ENCODE peak calls at places on chromosomes 11 and 22, in five cellular contexts. One of them, this sample, is unnamed.

GRCh38 chr11:13955971-13956421 is 6.5 kb upstream of the SPON1 start:
- DNase-seq in stomach: peak; percentile 66
- DNase-seq in HCT116: peak; percentile 54
- DNase-seq in endodermal cell: peak; percentile 85
- DNase-seq in AG04450: peak; percentile 26
- DNase-seq in this sample: no peak

GRCh38 chr22:46897246-46897623 is 134.8 kb downstream of the TBC1D22A start:
- DNase-seq in endodermal cell: peak; percentile 42
- DNase-seq in HCT116: no peak
- DNase-seq in AG04450: no peak
- DNase-seq in stomach: peak; percentile 15
- DNase-seq in this sample: no peak

GRCh38 chr11:35484435-35484834 is 41.0 kb downstream of the PAMR1 start:
- DNase-seq in AG04450: no peak
- DNase-seq in stomach: no peak
- DNase-seq in endodermal cell: no peak
- DNase-seq in HCT116: no peak
- DNase-seq in this sample: no peak

GRCh38 chr11:8328848-8329330 is 65.2 kb upstream of the LMO1 start:
- DNase-seq in stomach: peak; percentile 81
- DNase-seq in endodermal cell: peak; percentile 98
- DNase-seq in AG04450: peak; percentile 10
- DNase-seq in HCT116: peak; percentile 89
- DNase-seq in this sample: peak; percentile 56

GRCh38 chr22:30187726-30188407 is 58.7 kb downstream of the LIF start:
- DNase-seq in stomach: no peak
- DNase-seq in HCT116: no peak
- DNase-seq in endodermal cell: no peak
- DNase-seq in AG04450: no peak
- DNase-seq in this sample: no peak

GRCh38 chr11:61586792-61587430 is 6.0 kb upstream of the SYT7 start:
- DNase-seq in stomach: no peak
- DNase-seq in endodermal cell: no peak
- DNase-seq in AG04450: no peak
- DNase-seq in HCT116: no peak
- DNase-seq in this sample: no peak

GRCh38 chr11:96275807-96276594 is 67.0 kb downstream of the MAML2 start:
- DNase-seq in HCT116: no peak
- DNase-seq in AG04450: no peak
- DNase-seq in stomach: no peak
- DNase-seq in endodermal cell: no peak
- DNase-seq in this sample: peak; percentile 56

GRCh38 chr11:118263694-118264567 is at the start of gene MPZL2:
- DNase-seq in endodermal cell: peak; percentile 82
- DNase-seq in HCT116: peak; percentile 65
- DNase-seq in stomach: peak; percentile 85
- DNase-seq in AG04450: no peak
- DNase-seq in this sample: peak; percentile 94

GRCh38 chr11:30617762-30618161 is 31.6 kb upstream of the MPPED2 start:
- DNase-seq in HCT116: no peak
- DNase-seq in AG04450: no peak
- DNase-seq in stomach: no peak
- DNase-seq in endodermal cell: no peak
- DNase-seq in this sample: no peak

GRCh38 chr11:122367809-122368231 is 251.8 kb upstream of the BLID start:
- DNase-seq in endodermal cell: no peak
- DNase-seq in stomach: no peak
- DNase-seq in AG04450: peak; percentile 45
- DNase-seq in HCT116: no peak
- DNase-seq in this sample: peak; percentile 79

GRCh38 chr11:45245237-45246045 is 40.7 kb downstream of the SYT13 start:
- DNase-seq in HCT116: no peak
- DNase-seq in AG04450: no peak
- DNase-seq in endodermal cell: no peak
- DNase-seq in stomach: no peak
- DNase-seq in this sample: no peak

GRCh38 chr11:57885298-57886035 is 123.9 kb downstream of the CTNND1 start:
- DNase-seq in stomach: no peak
- DNase-seq in AG04450: no peak
- DNase-seq in endodermal cell: peak; percentile 78
- DNase-seq in HCT116: no peak
- DNase-seq in this sample: peak; percentile 30

GRCh38 chr11:119995730-119996491 is 142.0 kb downstream of the TRIM29 start:
- DNase-seq in HCT116: no peak
- DNase-seq in AG04450: no peak
- DNase-seq in stomach: no peak
- DNase-seq in endodermal cell: no peak
- DNase-seq in this sample: no peak

GRCh38 chr22:46537221-46537945 is at the start of gene CELSR1:
- DNase-seq in AG04450: no peak
- DNase-seq in stomach: peak; percentile 73
- DNase-seq in endodermal cell: peak; percentile 87
- DNase-seq in HCT116: no peak
- DNase-seq in this sample: peak; percentile 58

GRCh38 chr11:83827520-83827919 is 541.4 kb upstream of the CCDC90B start:
- DNase-seq in AG04450: no peak
- DNase-seq in endodermal cell: no peak
- DNase-seq in HCT116: no peak
- DNase-seq in stomach: no peak
- DNase-seq in this sample: no peak

GRCh38 chr11:27658535-27659236 is 41.6 kb downstream of the BDNF start:
- DNase-seq in stomach: no peak
- DNase-seq in endodermal cell: no peak
- DNase-seq in HCT116: no peak
- DNase-seq in AG04450: no peak
- DNase-seq in this sample: no peak

GRCh38 chr11:33344611-33345010 is 87.4 kb downstream of the HIPK3 start:
- DNase-seq in stomach: no peak
- DNase-seq in AG04450: no peak
- DNase-seq in HCT116: no peak
- DNase-seq in endodermal cell: no peak
- DNase-seq in this sample: no peak

GRCh38 chr11:46529086-46529905 is 64.5 kb downstream of the AMBRA1 start:
- DNase-seq in endodermal cell: peak; percentile 92
- DNase-seq in stomach: peak; percentile 71
- DNase-seq in HCT116: peak; percentile 49
- DNase-seq in AG04450: no peak
- DNase-seq in this sample: peak; percentile 24

GRCh38 chr11:20387262-20388095 is at the start of gene PRMT3:
- DNase-seq in HCT116: peak; percentile 84
- DNase-seq in stomach: peak; percentile 97
- DNase-seq in AG04450: peak; percentile 88
- DNase-seq in endodermal cell: peak; percentile 98
- DNase-seq in this sample: peak; percentile 90

DNA sequence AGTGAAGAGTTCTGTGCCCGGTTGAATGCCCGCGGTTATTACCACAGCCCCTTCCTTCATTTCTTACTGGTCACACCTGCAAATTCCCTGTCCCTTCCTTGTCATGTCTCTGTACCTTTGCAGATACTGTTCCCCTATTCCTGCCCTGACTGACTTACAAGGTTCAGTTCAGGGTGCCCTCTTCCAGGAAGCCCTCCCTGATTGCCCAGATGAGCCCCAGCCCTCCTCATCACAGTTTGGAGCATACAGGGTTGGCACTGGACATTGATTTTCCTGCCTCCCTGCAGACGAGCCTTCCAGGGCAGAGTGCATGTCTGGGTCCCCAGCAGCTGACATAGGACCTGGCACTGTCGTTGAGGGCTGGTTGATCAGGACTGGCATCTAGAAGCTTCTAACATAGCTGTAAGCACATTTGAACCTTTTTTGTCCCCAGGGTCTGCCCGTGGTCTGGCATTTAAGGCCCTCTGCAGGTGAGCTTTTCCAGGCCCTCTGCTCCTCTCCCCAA is 70.4 kb upstream of the SHISAL1 start:
- DNase-seq in AG04450: no peak
- DNase-seq in HCT116: no peak
- DNase-seq in endodermal cell: no peak
- DNase-seq in stomach: no peak
- DNase-seq in this sample: no peak
- H3K27me3 ChIP-seq in AG04450: peaks cover 31% of the 10 kb centered on the region
- H3K27me3 ChIP-seq in HCT116: peaks cover 13% of the 10 kb centered on the region
- H3K27me3 ChIP-seq in endodermal cell: no peaks in the 10 kb centered on the region
- H3K27me3 ChIP-seq in stomach: peaks cover 31% of the 10 kb centered on the region
- H3K27me3 ChIP-seq in this sample: peaks cover 22% of the 10 kb centered on the region

DNA sequence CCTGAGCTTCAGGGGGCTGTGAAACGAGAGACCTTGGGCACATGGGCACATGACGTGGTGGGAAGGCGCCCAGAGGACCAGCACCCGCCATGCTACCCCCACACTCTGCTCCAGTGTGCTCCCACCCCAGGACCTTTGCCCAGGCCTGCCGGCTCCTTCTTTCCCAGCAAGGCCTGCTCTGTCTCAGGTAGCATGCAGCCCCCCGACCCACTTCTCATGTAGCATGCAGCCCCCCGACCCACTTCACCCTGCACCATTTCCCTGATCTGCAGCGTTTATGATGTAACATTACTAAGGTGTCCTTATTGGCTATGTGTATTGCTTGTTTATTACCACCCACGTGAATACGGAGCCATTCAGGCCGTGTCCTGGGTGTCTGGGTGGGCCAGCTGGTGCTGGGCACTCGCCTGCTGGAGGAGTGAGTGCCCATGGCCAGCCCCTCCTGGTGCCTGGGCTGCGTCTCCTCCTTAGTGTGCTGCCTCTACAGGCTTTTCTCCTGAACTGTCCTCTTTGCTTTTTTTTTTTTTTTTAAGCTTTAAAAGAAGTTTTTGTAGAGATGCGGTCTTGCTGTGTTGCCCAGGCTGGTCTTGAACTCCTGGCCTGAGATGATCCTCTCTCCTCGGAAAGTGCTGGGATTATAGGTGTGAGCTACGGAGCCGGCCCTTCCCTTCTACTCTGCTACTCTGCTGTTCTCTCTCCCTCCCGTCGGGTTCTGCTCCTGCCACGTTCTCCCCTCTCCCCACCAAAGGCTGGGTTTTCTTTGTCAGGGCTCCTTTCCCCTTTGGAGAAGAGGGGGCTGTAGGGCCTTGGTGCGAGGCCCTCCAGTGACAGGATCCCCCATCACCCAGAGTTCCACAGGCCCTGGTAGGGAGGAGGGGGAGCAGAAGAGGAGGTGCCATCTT is 29.4 kb downstream of the LRP5 start:
- DNase-seq in AG04450: no peak
- DNase-seq in stomach: no peak
- DNase-seq in endodermal cell: no peak
- DNase-seq in HCT116: no peak
- DNase-seq in this sample: no peak
- TF ChIP-seq CTCF in AG04450: peak; percentile 17
- TF ChIP-seq CTCF in stomach: no peak
- TF ChIP-seq CTCF in endodermal cell: peak; percentile 30
- TF ChIP-seq CTCF in HCT116: peak; percentile 19
- TF ChIP-seq CTCF in this sample: no peak

DNA sequence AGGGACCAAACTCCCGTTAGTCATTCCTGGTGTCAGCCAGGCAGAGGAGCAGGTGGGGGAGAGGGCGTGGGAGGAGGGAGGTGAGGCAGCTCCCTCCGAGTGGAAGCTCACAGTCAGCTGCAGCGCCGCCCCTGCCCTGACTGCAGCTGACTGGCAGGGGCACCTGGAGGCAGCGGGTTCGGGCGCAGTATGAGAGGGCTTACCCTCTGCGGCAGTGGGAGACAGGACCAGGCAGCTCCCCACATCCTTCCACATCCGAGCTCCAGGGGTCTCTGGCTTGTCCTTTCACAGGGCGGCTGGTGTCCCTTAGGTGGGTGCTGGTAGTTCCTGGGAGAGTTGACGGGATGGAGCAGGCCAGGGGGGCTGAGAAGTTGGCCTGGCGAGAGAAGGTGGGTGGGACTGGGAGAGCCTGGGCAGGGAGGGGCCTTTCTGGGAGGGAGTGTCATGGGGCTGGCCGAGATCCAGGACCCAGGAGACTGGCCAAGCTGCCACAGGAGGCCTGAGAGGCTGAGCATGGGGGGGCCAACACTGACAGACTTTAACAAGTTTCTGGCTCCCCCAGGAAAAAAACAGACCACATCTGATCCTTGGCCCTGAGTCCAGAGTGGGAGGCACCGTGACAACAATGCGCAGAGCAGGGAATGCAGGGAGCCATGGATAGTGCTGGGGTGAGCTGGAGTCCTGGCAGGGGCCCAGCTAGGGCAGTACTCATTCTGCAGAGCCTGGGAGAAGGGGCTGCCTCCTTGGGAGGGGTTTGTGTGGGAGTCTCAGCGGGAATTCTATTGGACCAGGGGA is 4.9 kb downstream of the ADORA2A start:
- DNase-seq in stomach: peak; percentile 78
- DNase-seq in endodermal cell: no peak
- DNase-seq in HCT116: no peak
- DNase-seq in AG04450: no peak
- DNase-seq in this sample: peak; percentile 29
- H3K27me3 ChIP-seq in stomach: no peaks in the 10 kb centered on the region
- H3K27me3 ChIP-seq in endodermal cell: no peaks in the 10 kb centered on the region
- H3K27me3 ChIP-seq in HCT116: no peaks in the 10 kb centered on the region
- H3K27me3 ChIP-seq in AG04450: peaks cover 8% of the 10 kb centered on the region
- H3K27me3 ChIP-seq in this sample: peaks cover 13% of the 10 kb centered on the region

GRCh38 chr11:111459506-111460270 is 52.5 kb downstream of the BTG4 start:
- DNase-seq in endodermal cell: peak; percentile 70
- DNase-seq in stomach: no peak
- DNase-seq in HCT116: no peak
- DNase-seq in AG04450: no peak
- DNase-seq in this sample: no peak
- TF ChIP-seq CTCF in endodermal cell: peak; percentile 60
- TF ChIP-seq CTCF in stomach: no peak
- TF ChIP-seq CTCF in HCT116: peak; percentile 10
- TF ChIP-seq CTCF in AG04450: peak; percentile 28
- TF ChIP-seq CTCF in this sample: peak; percentile 6

DNA sequence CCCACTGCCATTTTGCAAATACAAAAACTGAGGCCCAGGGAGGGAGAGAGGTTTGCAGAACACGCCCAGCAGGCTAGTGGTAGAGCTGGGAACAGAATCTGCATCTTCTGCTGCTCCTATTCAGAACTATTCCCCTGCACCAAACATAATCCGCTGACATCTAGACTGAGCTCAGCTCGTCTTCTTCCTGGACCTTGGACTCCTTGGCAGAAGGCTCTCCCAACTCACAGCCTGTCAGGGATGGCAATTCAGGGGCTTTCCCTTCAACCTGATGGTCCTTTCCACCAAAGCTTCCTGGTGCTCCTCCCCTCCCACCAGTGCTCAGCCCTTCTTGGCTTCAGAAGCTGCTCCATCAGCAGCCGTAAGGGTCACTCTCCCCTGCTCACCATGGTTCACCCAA is 9.5 kb upstream of the NPAS4 start:
- DNase-seq in AG04450: no peak
- DNase-seq in HCT116: no peak
- DNase-seq in endodermal cell: no peak
- DNase-seq in stomach: no peak
- DNase-seq in this sample: no peak
- H3K27me3 ChIP-seq in AG04450: peaks cover 2% of the 10 kb centered on the region
- H3K27me3 ChIP-seq in HCT116: peaks cover 35% of the 10 kb centered on the region
- H3K27me3 ChIP-seq in endodermal cell: peaks cover 10% of the 10 kb centered on the region
- H3K27me3 ChIP-seq in stomach: peaks cover 65% of the 10 kb centered on the region
- H3K27me3 ChIP-seq in this sample: peaks cover 58% of the 10 kb centered on the region